ENCODE peak calls at places on chromosome 12, in nine cellular contexts. One of them, this sample, is unnamed.

GRCh38 chr12:124389537-124390441 is 94.9 kb downstream of the RFLNA start:
- DNase-seq in EL: no peak
- DNase-seq in ELF-1: no peak
- DNase-seq in HL-60: no peak
- DNase-seq in stimulated activated CD4-positive, alpha-beta T cell treated with anti-CD3 and anti-CD28 coated beads, Interleukin-12 subunit alpha, Interleukin-12 subunit beta, amount 100 ng/mL, for 48 hours: no peak
- DNase-seq in iPS DF 19.7: no peak
- DNase-seq in T-helper 1 cell: no peak
- DNase-seq in effector CD4-positive, alpha-beta T cell: no peak
- DNase-seq in NCI-H1092 treated with DMSO at 0.1 percent for 48 hours: no peak
- DNase-seq in this sample: no peak

GRCh38 chr12:69397978-69398377 is 38.4 kb downstream of the YEATS4 start:
- DNase-seq in EL: no peak
- DNase-seq in NCI-H1092 treated with DMSO at 0.1 percent for 48 hours: no peak
- DNase-seq in stimulated activated CD4-positive, alpha-beta T cell treated with anti-CD3 and anti-CD28 coated beads, Interleukin-12 subunit alpha, Interleukin-12 subunit beta, amount 100 ng/mL, for 48 hours: no peak
- DNase-seq in HL-60: no peak
- DNase-seq in T-helper 1 cell: no peak
- DNase-seq in effector CD4-positive, alpha-beta T cell: no peak
- DNase-seq in iPS DF 19.7: no peak
- DNase-seq in ELF-1: no peak
- DNase-seq in this sample: no peak

GRCh38 chr12:121465921-121466799 is 66.2 kb downstream of the RNF34 start:
- DNase-seq in ELF-1: peak; percentile 35
- DNase-seq in EL: peak; percentile 37
- DNase-seq in effector CD4-positive, alpha-beta T cell: peak; percentile 19
- DNase-seq in T-helper 1 cell: peak; percentile 51
- DNase-seq in stimulated activated CD4-positive, alpha-beta T cell treated with anti-CD3 and anti-CD28 coated beads, Interleukin-12 subunit alpha, Interleukin-12 subunit beta, amount 100 ng/mL, for 48 hours: peak; percentile 16
- DNase-seq in NCI-H1092 treated with DMSO at 0.1 percent for 48 hours: no peak
- DNase-seq in HL-60: peak; percentile 25
- DNase-seq in iPS DF 19.7: no peak
- DNase-seq in this sample: no peak

GRCh38 chr12:2138871-2139308 is 86.1 kb downstream of the CACNA1C start:
- DNase-seq in T-helper 1 cell: no peak
- DNase-seq in EL: no peak
- DNase-seq in effector CD4-positive, alpha-beta T cell: no peak
- DNase-seq in stimulated activated CD4-positive, alpha-beta T cell treated with anti-CD3 and anti-CD28 coated beads, Interleukin-12 subunit alpha, Interleukin-12 subunit beta, amount 100 ng/mL, for 48 hours: no peak
- DNase-seq in HL-60: no peak
- DNase-seq in iPS DF 19.7: no peak
- DNase-seq in ELF-1: no peak
- DNase-seq in NCI-H1092 treated with DMSO at 0.1 percent for 48 hours: no peak
- DNase-seq in this sample: no peak

GRCh38 chr12:25744334-25744733 is 191.3 kb upstream of the LMNTD1 start:
- DNase-seq in stimulated activated CD4-positive, alpha-beta T cell treated with anti-CD3 and anti-CD28 coated beads, Interleukin-12 subunit alpha, Interleukin-12 subunit beta, amount 100 ng/mL, for 48 hours: no peak
- DNase-seq in effector CD4-positive, alpha-beta T cell: no peak
- DNase-seq in ELF-1: no peak
- DNase-seq in HL-60: no peak
- DNase-seq in NCI-H1092 treated with DMSO at 0.1 percent for 48 hours: no peak
- DNase-seq in T-helper 1 cell: no peak
- DNase-seq in EL: no peak
- DNase-seq in iPS DF 19.7: no peak
- DNase-seq in this sample: no peak

GRCh38 chr12:101891462-101891971 is 14.1 kb downstream of the DRAM1 start:
- DNase-seq in stimulated activated CD4-positive, alpha-beta T cell treated with anti-CD3 and anti-CD28 coated beads, Interleukin-12 subunit alpha, Interleukin-12 subunit beta, amount 100 ng/mL, for 48 hours: no peak
- DNase-seq in iPS DF 19.7: no peak
- DNase-seq in EL: peak; percentile 88
- DNase-seq in T-helper 1 cell: no peak
- DNase-seq in ELF-1: no peak
- DNase-seq in effector CD4-positive, alpha-beta T cell: no peak
- DNase-seq in HL-60: peak; percentile 86
- DNase-seq in NCI-H1092 treated with DMSO at 0.1 percent for 48 hours: no peak
- DNase-seq in this sample: peak; percentile 75

GRCh38 chr12:12786716-12787601 is 1.5 kb downstream of the APOLD1 start:
- DNase-seq in T-helper 1 cell: peak; percentile 77
- DNase-seq in ELF-1: peak; percentile 88
- DNase-seq in stimulated activated CD4-positive, alpha-beta T cell treated with anti-CD3 and anti-CD28 coated beads, Interleukin-12 subunit alpha, Interleukin-12 subunit beta, amount 100 ng/mL, for 48 hours: peak; percentile 74
- DNase-seq in EL: peak; percentile 84
- DNase-seq in NCI-H1092 treated with DMSO at 0.1 percent for 48 hours: peak; percentile 84
- DNase-seq in iPS DF 19.7: no peak
- DNase-seq in effector CD4-positive, alpha-beta T cell: peak; percentile 56
- DNase-seq in HL-60: peak; percentile 63
- DNase-seq in this sample: no peak

GRCh38 chr12:75641031-75641780 is 129.8 kb upstream of the KRR1 start:
- DNase-seq in HL-60: peak; percentile 77
- DNase-seq in EL: peak; percentile 79
- DNase-seq in iPS DF 19.7: no peak
- DNase-seq in stimulated activated CD4-positive, alpha-beta T cell treated with anti-CD3 and anti-CD28 coated beads, Interleukin-12 subunit alpha, Interleukin-12 subunit beta, amount 100 ng/mL, for 48 hours: peak; percentile 43
- DNase-seq in effector CD4-positive, alpha-beta T cell: no peak
- DNase-seq in ELF-1: no peak
- DNase-seq in T-helper 1 cell: no peak
- DNase-seq in NCI-H1092 treated with DMSO at 0.1 percent for 48 hours: no peak
- DNase-seq in this sample: peak; percentile 87

GRCh38 chr12:101642115-101643067 is 47.6 kb downstream of the MYBPC1 start:
- DNase-seq in NCI-H1092 treated with DMSO at 0.1 percent for 48 hours: no peak
- DNase-seq in ELF-1: peak; percentile 65
- DNase-seq in EL: no peak
- DNase-seq in T-helper 1 cell: no peak
- DNase-seq in stimulated activated CD4-positive, alpha-beta T cell treated with anti-CD3 and anti-CD28 coated beads, Interleukin-12 subunit alpha, Interleukin-12 subunit beta, amount 100 ng/mL, for 48 hours: no peak
- DNase-seq in effector CD4-positive, alpha-beta T cell: no peak
- DNase-seq in iPS DF 19.7: peak; percentile 73
- DNase-seq in HL-60: no peak
- DNase-seq in this sample: no peak

GRCh38 chr12:12620730-12621315 is 9.1 kb downstream of the CREBL2 start:
- DNase-seq in NCI-H1092 treated with DMSO at 0.1 percent for 48 hours: no peak
- DNase-seq in iPS DF 19.7: no peak
- DNase-seq in EL: no peak
- DNase-seq in ELF-1: no peak
- DNase-seq in T-helper 1 cell: no peak
- DNase-seq in effector CD4-positive, alpha-beta T cell: no peak
- DNase-seq in HL-60: no peak
- DNase-seq in stimulated activated CD4-positive, alpha-beta T cell treated with anti-CD3 and anti-CD28 coated beads, Interleukin-12 subunit alpha, Interleukin-12 subunit beta, amount 100 ng/mL, for 48 hours: no peak
- DNase-seq in this sample: no peak

GRCh38 chr12:62347922-62348650 is 87.9 kb downstream of the USP15 start:
- DNase-seq in stimulated activated CD4-positive, alpha-beta T cell treated with anti-CD3 and anti-CD28 coated beads, Interleukin-12 subunit alpha, Interleukin-12 subunit beta, amount 100 ng/mL, for 48 hours: no peak
- DNase-seq in iPS DF 19.7: no peak
- DNase-seq in T-helper 1 cell: no peak
- DNase-seq in ELF-1: no peak
- DNase-seq in HL-60: no peak
- DNase-seq in EL: peak; percentile 65
- DNase-seq in NCI-H1092 treated with DMSO at 0.1 percent for 48 hours: no peak
- DNase-seq in effector CD4-positive, alpha-beta T cell: no peak
- DNase-seq in this sample: no peak

GRCh38 chr12:94900496-94900895 is 103.0 kb downstream of the NDUFA12 start:
- DNase-seq in T-helper 1 cell: no peak
- DNase-seq in HL-60: no peak
- DNase-seq in EL: no peak
- DNase-seq in ELF-1: no peak
- DNase-seq in effector CD4-positive, alpha-beta T cell: no peak
- DNase-seq in stimulated activated CD4-positive, alpha-beta T cell treated with anti-CD3 and anti-CD28 coated beads, Interleukin-12 subunit alpha, Interleukin-12 subunit beta, amount 100 ng/mL, for 48 hours: no peak
- DNase-seq in NCI-H1092 treated with DMSO at 0.1 percent for 48 hours: peak; percentile 39
- DNase-seq in iPS DF 19.7: no peak
- DNase-seq in this sample: no peak

GRCh38 chr12:60205500-60205899 is 609.7 kb downstream of the SLC16A7 start:
- DNase-seq in HL-60: no peak
- DNase-seq in ELF-1: no peak
- DNase-seq in T-helper 1 cell: no peak
- DNase-seq in effector CD4-positive, alpha-beta T cell: no peak
- DNase-seq in iPS DF 19.7: peak; percentile 5
- DNase-seq in EL: peak; percentile 72
- DNase-seq in stimulated activated CD4-positive, alpha-beta T cell treated with anti-CD3 and anti-CD28 coated beads, Interleukin-12 subunit alpha, Interleukin-12 subunit beta, amount 100 ng/mL, for 48 hours: no peak
- DNase-seq in NCI-H1092 treated with DMSO at 0.1 percent for 48 hours: no peak
- DNase-seq in this sample: no peak

GRCh38 chr12:51403744-51404143 is 12.5 kb upstream of the GALNT6 start:
- DNase-seq in stimulated activated CD4-positive, alpha-beta T cell treated with anti-CD3 and anti-CD28 coated beads, Interleukin-12 subunit alpha, Interleukin-12 subunit beta, amount 100 ng/mL, for 48 hours: no peak
- DNase-seq in effector CD4-positive, alpha-beta T cell: no peak
- DNase-seq in T-helper 1 cell: no peak
- DNase-seq in ELF-1: no peak
- DNase-seq in iPS DF 19.7: no peak
- DNase-seq in EL: no peak
- DNase-seq in HL-60: peak; percentile 99
- DNase-seq in NCI-H1092 treated with DMSO at 0.1 percent for 48 hours: no peak
- DNase-seq in this sample: no peak

GRCh38 chr12:89108265-89108664 is 244.0 kb downstream of the DUSP6 start:
- DNase-seq in HL-60: no peak
- DNase-seq in ELF-1: no peak
- DNase-seq in EL: no peak
- DNase-seq in T-helper 1 cell: no peak
- DNase-seq in iPS DF 19.7: no peak
- DNase-seq in effector CD4-positive, alpha-beta T cell: no peak
- DNase-seq in stimulated activated CD4-positive, alpha-beta T cell treated with anti-CD3 and anti-CD28 coated beads, Interleukin-12 subunit alpha, Interleukin-12 subunit beta, amount 100 ng/mL, for 48 hours: no peak
- DNase-seq in NCI-H1092 treated with DMSO at 0.1 percent for 48 hours: no peak
- DNase-seq in this sample: no peak

GRCh38 chr12:56081393-56082347 is 1.7 kb downstream of the ERBB3 start:
- DNase-seq in ELF-1: peak; percentile 29
- DNase-seq in effector CD4-positive, alpha-beta T cell: no peak
- DNase-seq in iPS DF 19.7: no peak
- DNase-seq in HL-60: no peak
- DNase-seq in T-helper 1 cell: no peak
- DNase-seq in EL: no peak
- DNase-seq in NCI-H1092 treated with DMSO at 0.1 percent for 48 hours: no peak
- DNase-seq in stimulated activated CD4-positive, alpha-beta T cell treated with anti-CD3 and anti-CD28 coated beads, Interleukin-12 subunit alpha, Interleukin-12 subunit beta, amount 100 ng/mL, for 48 hours: no peak
- DNase-seq in this sample: no peak

GRCh38 chr12:45615268-45615667 is 114.2 kb upstream of the ARID2 start:
- DNase-seq in EL: peak; percentile 83
- DNase-seq in ELF-1: no peak
- DNase-seq in T-helper 1 cell: no peak
- DNase-seq in effector CD4-positive, alpha-beta T cell: no peak
- DNase-seq in NCI-H1092 treated with DMSO at 0.1 percent for 48 hours: peak; percentile 83
- DNase-seq in iPS DF 19.7: no peak
- DNase-seq in HL-60: no peak
- DNase-seq in stimulated activated CD4-positive, alpha-beta T cell treated with anti-CD3 and anti-CD28 coated beads, Interleukin-12 subunit alpha, Interleukin-12 subunit beta, amount 100 ng/mL, for 48 hours: no peak
- DNase-seq in this sample: no peak

GRCh38 chr12:65740873-65741600 is 83.2 kb upstream of the HMGA2 start:
- DNase-seq in ELF-1: peak; percentile 91
- DNase-seq in EL: peak; percentile 88
- DNase-seq in effector CD4-positive, alpha-beta T cell: no peak
- DNase-seq in iPS DF 19.7: no peak
- DNase-seq in stimulated activated CD4-positive, alpha-beta T cell treated with anti-CD3 and anti-CD28 coated beads, Interleukin-12 subunit alpha, Interleukin-12 subunit beta, amount 100 ng/mL, for 48 hours: peak; percentile 58
- DNase-seq in NCI-H1092 treated with DMSO at 0.1 percent for 48 hours: no peak
- DNase-seq in T-helper 1 cell: peak; percentile 6
- DNase-seq in HL-60: peak; percentile 46
- DNase-seq in this sample: no peak

GRCh38 chr12:108907861-108908302 is 28.0 kb downstream of the DAO start:
- DNase-seq in NCI-H1092 treated with DMSO at 0.1 percent for 48 hours: no peak
- DNase-seq in ELF-1: no peak
- DNase-seq in T-helper 1 cell: no peak
- DNase-seq in iPS DF 19.7: no peak
- DNase-seq in HL-60: peak; percentile 81
- DNase-seq in effector CD4-positive, alpha-beta T cell: no peak
- DNase-seq in EL: peak; percentile 13
- DNase-seq in stimulated activated CD4-positive, alpha-beta T cell treated with anti-CD3 and anti-CD28 coated beads, Interleukin-12 subunit alpha, Interleukin-12 subunit beta, amount 100 ng/mL, for 48 hours: no peak
- DNase-seq in this sample: no peak

GRCh38 chr12:104938371-104938770 is 19.7 kb downstream of the SLC41A2 start:
- DNase-seq in ELF-1: no peak
- DNase-seq in effector CD4-positive, alpha-beta T cell: no peak
- DNase-seq in HL-60: no peak
- DNase-seq in EL: peak; percentile 30
- DNase-seq in stimulated activated CD4-positive, alpha-beta T cell treated with anti-CD3 and anti-CD28 coated beads, Interleukin-12 subunit alpha, Interleukin-12 subunit beta, amount 100 ng/mL, for 48 hours: no peak
- DNase-seq in T-helper 1 cell: no peak
- DNase-seq in NCI-H1092 treated with DMSO at 0.1 percent for 48 hours: no peak
- DNase-seq in iPS DF 19.7: no peak
- DNase-seq in this sample: no peak

GRCh38 chr12:121175383-121176119 is 34.4 kb upstream of the P2RX4 start:
- DNase-seq in NCI-H1092 treated with DMSO at 0.1 percent for 48 hours: no peak
- DNase-seq in T-helper 1 cell: no peak
- DNase-seq in effector CD4-positive, alpha-beta T cell: no peak
- DNase-seq in HL-60: peak; percentile 75
- DNase-seq in EL: peak; percentile 33
- DNase-seq in iPS DF 19.7: no peak
- DNase-seq in ELF-1: no peak
- DNase-seq in stimulated activated CD4-positive, alpha-beta T cell treated with anti-CD3 and anti-CD28 coated beads, Interleukin-12 subunit alpha, Interleukin-12 subunit beta, amount 100 ng/mL, for 48 hours: no peak
- DNase-seq in this sample: no peak

GRCh38 chr12:78308701-78309100 is 478.0 kb downstream of the NAV3 start:
- DNase-seq in stimulated activated CD4-positive, alpha-beta T cell treated with anti-CD3 and anti-CD28 coated beads, Interleukin-12 subunit alpha, Interleukin-12 subunit beta, amount 100 ng/mL, for 48 hours: no peak
- DNase-seq in NCI-H1092 treated with DMSO at 0.1 percent for 48 hours: no peak
- DNase-seq in ELF-1: no peak
- DNase-seq in T-helper 1 cell: no peak
- DNase-seq in effector CD4-positive, alpha-beta T cell: no peak
- DNase-seq in HL-60: no peak
- DNase-seq in iPS DF 19.7: no peak
- DNase-seq in EL: no peak
- DNase-seq in this sample: no peak

GRCh38 chr12:119239040-119239439 is 60.3 kb downstream of the HSPB8 start:
- DNase-seq in HL-60: no peak
- DNase-seq in EL: no peak
- DNase-seq in stimulated activated CD4-positive, alpha-beta T cell treated with anti-CD3 and anti-CD28 coated beads, Interleukin-12 subunit alpha, Interleukin-12 subunit beta, amount 100 ng/mL, for 48 hours: no peak
- DNase-seq in iPS DF 19.7: no peak
- DNase-seq in effector CD4-positive, alpha-beta T cell: no peak
- DNase-seq in T-helper 1 cell: no peak
- DNase-seq in NCI-H1092 treated with DMSO at 0.1 percent for 48 hours: no peak
- DNase-seq in ELF-1: no peak
- DNase-seq in this sample: no peak

GRCh38 chr12:51961834-51962233 is 10.3 kb downstream of the ACVR1B start:
- DNase-seq in effector CD4-positive, alpha-beta T cell: no peak
- DNase-seq in ELF-1: peak; percentile 5
- DNase-seq in NCI-H1092 treated with DMSO at 0.1 percent for 48 hours: no peak
- DNase-seq in T-helper 1 cell: no peak
- DNase-seq in HL-60: no peak
- DNase-seq in iPS DF 19.7: no peak
- DNase-seq in EL: no peak
- DNase-seq in stimulated activated CD4-positive, alpha-beta T cell treated with anti-CD3 and anti-CD28 coated beads, Interleukin-12 subunit alpha, Interleukin-12 subunit beta, amount 100 ng/mL, for 48 hours: no peak
- DNase-seq in this sample: no peak

GRCh38 chr12:52836042-52836466 is 1.9 kb upstream of the KRT79 start:
- DNase-seq in stimulated activated CD4-positive, alpha-beta T cell treated with anti-CD3 and anti-CD28 coated beads, Interleukin-12 subunit alpha, Interleukin-12 subunit beta, amount 100 ng/mL, for 48 hours: peak; percentile 34
- DNase-seq in ELF-1: no peak
- DNase-seq in NCI-H1092 treated with DMSO at 0.1 percent for 48 hours: no peak
- DNase-seq in HL-60: no peak
- DNase-seq in effector CD4-positive, alpha-beta T cell: no peak
- DNase-seq in iPS DF 19.7: no peak
- DNase-seq in T-helper 1 cell: no peak
- DNase-seq in EL: peak; percentile 75
- DNase-seq in this sample: no peak

GRCh38 chr12:45125997-45126396 is 75.1 kb upstream of the DBX2 start:
- DNase-seq in iPS DF 19.7: no peak
- DNase-seq in EL: no peak
- DNase-seq in stimulated activated CD4-positive, alpha-beta T cell treated with anti-CD3 and anti-CD28 coated beads, Interleukin-12 subunit alpha, Interleukin-12 subunit beta, amount 100 ng/mL, for 48 hours: no peak
- DNase-seq in ELF-1: no peak
- DNase-seq in HL-60: no peak
- DNase-seq in T-helper 1 cell: no peak
- DNase-seq in effector CD4-positive, alpha-beta T cell: no peak
- DNase-seq in NCI-H1092 treated with DMSO at 0.1 percent for 48 hours: no peak
- DNase-seq in this sample: no peak

GRCh38 chr12:32870716-32871115 is 25.9 kb downstream of the PKP2 start:
- DNase-seq in T-helper 1 cell: no peak
- DNase-seq in ELF-1: no peak
- DNase-seq in NCI-H1092 treated with DMSO at 0.1 percent for 48 hours: no peak
- DNase-seq in effector CD4-positive, alpha-beta T cell: no peak
- DNase-seq in HL-60: no peak
- DNase-seq in EL: no peak
- DNase-seq in iPS DF 19.7: no peak
- DNase-seq in stimulated activated CD4-positive, alpha-beta T cell treated with anti-CD3 and anti-CD28 coated beads, Interleukin-12 subunit alpha, Interleukin-12 subunit beta, amount 100 ng/mL, for 48 hours: no peak
- DNase-seq in this sample: no peak

GRCh38 chr12:115201928-115202327 is 518.0 kb upstream of the TBX3 start:
- DNase-seq in NCI-H1092 treated with DMSO at 0.1 percent for 48 hours: no peak
- DNase-seq in iPS DF 19.7: no peak
- DNase-seq in EL: no peak
- DNase-seq in HL-60: no peak
- DNase-seq in ELF-1: no peak
- DNase-seq in effector CD4-positive, alpha-beta T cell: no peak
- DNase-seq in T-helper 1 cell: no peak
- DNase-seq in stimulated activated CD4-positive, alpha-beta T cell treated with anti-CD3 and anti-CD28 coated beads, Interleukin-12 subunit alpha, Interleukin-12 subunit beta, amount 100 ng/mL, for 48 hours: no peak
- DNase-seq in this sample: no peak

GRCh38 chr12:131116437-131117117 is 162.9 kb downstream of the ADGRD1 start:
- DNase-seq in effector CD4-positive, alpha-beta T cell: no peak
- DNase-seq in ELF-1: peak; percentile 57
- DNase-seq in T-helper 1 cell: no peak
- DNase-seq in iPS DF 19.7: peak; percentile 9
- DNase-seq in HL-60: no peak
- DNase-seq in EL: no peak
- DNase-seq in NCI-H1092 treated with DMSO at 0.1 percent for 48 hours: no peak
- DNase-seq in stimulated activated CD4-positive, alpha-beta T cell treated with anti-CD3 and anti-CD28 coated beads, Interleukin-12 subunit alpha, Interleukin-12 subunit beta, amount 100 ng/mL, for 48 hours: no peak
- DNase-seq in this sample: no peak

GRCh38 chr12:11648514-11649412 is 711 bp upstream of the ETV6 start:
- DNase-seq in EL: peak; percentile 87
- DNase-seq in ELF-1: peak; percentile 81
- DNase-seq in effector CD4-positive, alpha-beta T cell: peak; percentile 52
- DNase-seq in T-helper 1 cell: peak; percentile 71
- DNase-seq in HL-60: peak; percentile 94
- DNase-seq in iPS DF 19.7: peak; percentile 67
- DNase-seq in stimulated activated CD4-positive, alpha-beta T cell treated with anti-CD3 and anti-CD28 coated beads, Interleukin-12 subunit alpha, Interleukin-12 subunit beta, amount 100 ng/mL, for 48 hours: peak; percentile 52
- DNase-seq in NCI-H1092 treated with DMSO at 0.1 percent for 48 hours: peak; percentile 90
- DNase-seq in this sample: peak; percentile 64

GRCh38 chr12:112066566-112066965 is 42.0 kb downstream of the NAA25 start:
- DNase-seq in iPS DF 19.7: no peak
- DNase-seq in NCI-H1092 treated with DMSO at 0.1 percent for 48 hours: no peak
- DNase-seq in HL-60: no peak
- DNase-seq in stimulated activated CD4-positive, alpha-beta T cell treated with anti-CD3 and anti-CD28 coated beads, Interleukin-12 subunit alpha, Interleukin-12 subunit beta, amount 100 ng/mL, for 48 hours: no peak
- DNase-seq in effector CD4-positive, alpha-beta T cell: no peak
- DNase-seq in T-helper 1 cell: no peak
- DNase-seq in ELF-1: no peak
- DNase-seq in EL: no peak
- DNase-seq in this sample: no peak

This sample was measured in GM12878.